ENCODE peak calls at places on chromosomes 13 and 19, in seven cellular contexts. V is stomach; Z is CD8-positive, alpha-beta T cell; S is heart left ventricle; O is CD4-positive, alpha-beta T cell; U is endothelial cell; H is H9. N is an unnamed sample.

GRCh38 chr13:50123002-50123401 is 107.8 kb downstream of the KCNRG start:
- DNase-seq in O (no peak), Z (no peak), S (no peak), U (no peak), V (no peak), H (no peak), N (no peak)

GRCh38 chr19:1026189-1027019 is at the start of gene CNN2:
- DNase-seq in U (peak; percentile 84), H (peak; percentile 87), V (peak; percentile 88), Z (peak; percentile 63), S (peak; percentile 90), O (peak; percentile 54), N (peak; percentile 38)

GRCh38 chr13:94992277-94992989 is 280.1 kb upstream of the SOX21 start:
- DNase-seq in V (no peak), H (no peak), U (no peak), O (no peak), S (no peak), Z (no peak), N (no peak)

GRCh38 chr13:75263741-75264407 is 218.1 kb downstream of the TBC1D4 start:
- DNase-seq in U (no peak), S (no peak), O (no peak), Z (no peak), V (no peak), H (no peak), N (no peak)

GRCh38 chr13:50942630-50943311 is 33.2 kb downstream of the RNASEH2B start:
- DNase-seq in O (no peak), V (no peak), U (no peak), S (no peak), H (no peak), Z (no peak), N (no peak)

GRCh38 chr13:48641404-48641803 is 12.3 kb upstream of the CYSLTR2 start:
- DNase-seq in S (no peak), H (no peak), Z (no peak), U (no peak), O (no peak), V (no peak), N (no peak)

GRCh38 chr13:106274551-106275208 is 260.8 kb downstream of the EFNB2 start:
- DNase-seq in U (no peak), S (no peak), Z (no peak), H (no peak), V (no peak), O (no peak), N (peak; percentile 53)

GRCh38 chr19:377801-378581 is 31.0 kb downstream of the C2CD4C start:
- DNase-seq in V (no peak), H (no peak), S (peak; percentile 57), U (no peak), Z (no peak), O (no peak), N (peak; percentile 22)

GRCh38 chr19:18629166-18630088 is 7.4 kb upstream of the KLHL26 start:
- DNase-seq in V (no peak), H (no peak), O (no peak), U (no peak), Z (no peak), S (no peak), N (no peak)

GRCh38 chr19:47494729-47495128 is 10.7 kb upstream of the KPTN start:
- DNase-seq in H (no peak), U (no peak), O (no peak), V (no peak), Z (no peak), S (peak; percentile 46), N (no peak)

GRCh38 chr19:11942843-11943108 is 17.9 kb downstream of the ZNF700 start:
- DNase-seq in H (no peak), O (no peak), S (no peak), U (no peak), Z (no peak), V (no peak), N (no peak)

GRCh38 chr19:28705008-28705407 is 507.9 kb downstream of the UQCRFS1 start:
- DNase-seq in V (no peak), S (no peak), Z (no peak), H (no peak), U (no peak), O (no peak), N (peak; percentile 63)

GRCh38 chr19:17337675-17338439 is 504 bp downstream of the GTPBP3 start:
- DNase-seq in Z (no peak), H (no peak), O (peak; percentile 21), U (no peak), V (no peak), S (no peak), N (peak; percentile 4)

GRCh38 chr13:42272115-42272756 is at the start of gene AKAP11:
- DNase-seq in V (peak; percentile 45), O (peak; percentile 33), S (no peak), U (peak; percentile 61), Z (peak; percentile 24), H (no peak), N (no peak)

GRCh38 chr13:49733181-49733951 is 42.1 kb upstream of the EBPL start:
- DNase-seq in H (no peak), V (no peak), Z (no peak), S (no peak), O (no peak), U (no peak), N (peak; percentile 56)

GRCh38 chr19:51272183-51272817 is 21.4 kb downstream of the SIGLECL1 start:
- DNase-seq in U (no peak), H (no peak), O (no peak), V (no peak), Z (no peak), S (no peak), N (no peak)

DNA sequence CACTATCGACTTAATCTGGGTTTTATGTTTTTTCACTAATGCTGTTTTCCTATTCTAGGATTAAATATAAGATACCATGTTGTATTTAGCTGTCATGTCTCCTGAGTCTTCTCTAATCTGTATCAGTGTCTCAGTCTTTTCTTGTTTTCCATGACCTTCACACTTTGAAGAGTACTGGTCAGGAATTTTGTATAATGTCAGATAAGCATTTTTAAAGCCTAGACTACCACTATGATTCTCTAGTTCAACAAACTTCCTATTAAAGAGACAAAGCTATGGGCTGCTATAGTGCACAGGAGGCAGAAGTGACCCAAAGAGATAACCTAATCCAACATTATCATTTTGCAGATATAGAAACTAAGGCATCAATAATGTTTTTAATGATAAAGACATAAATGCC is 63.0 kb upstream of the ZDHHC20 start:
- DNase-seq in S (no peak), H (no peak), O (no peak), Z (no peak), U (no peak), V (no peak), N (no peak)
- TF ChIP-seq CTCF in S (no peak), H (no peak), O (no peak), Z (no peak), U (no peak), V (no peak), N (no peak)

DNA sequence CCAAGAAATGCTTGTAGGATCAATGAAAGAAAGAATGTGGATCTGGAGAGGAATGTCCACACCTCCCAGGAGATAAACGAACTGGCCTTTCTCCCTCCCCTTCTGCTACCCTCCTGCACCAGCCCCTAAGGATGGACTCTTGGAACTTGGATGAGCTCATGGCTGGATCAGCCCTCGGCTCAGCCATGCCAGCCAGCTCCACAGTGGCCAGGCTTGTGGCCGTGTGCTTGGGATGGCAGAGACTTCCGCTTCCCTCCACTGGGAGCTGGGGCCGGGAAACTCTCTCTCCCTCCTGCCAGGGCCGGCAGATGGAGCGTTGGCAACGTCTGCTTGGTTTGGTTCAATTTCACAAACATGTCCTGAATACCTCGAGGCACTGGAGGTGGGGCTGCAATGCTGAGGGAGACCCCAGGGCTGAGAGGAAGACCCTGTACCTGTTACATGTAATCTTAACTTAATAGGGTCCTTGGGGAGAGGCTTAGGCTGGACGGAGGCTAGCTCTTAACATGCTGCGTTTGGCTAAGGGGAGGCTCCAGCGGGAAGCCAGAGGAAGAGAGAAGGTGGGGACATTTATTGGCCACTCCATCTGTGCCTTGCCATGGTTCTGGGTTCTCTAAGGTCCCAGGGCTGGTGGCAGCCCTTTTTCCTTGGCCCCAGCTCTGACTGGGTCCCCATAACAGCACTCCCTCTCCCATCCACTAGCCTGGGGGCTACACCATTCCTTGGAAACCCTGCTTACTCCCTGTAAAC is 152.5 kb downstream of the IER2 start:
- DNase-seq in Z (no peak), S (no peak), U (no peak), V (no peak), O (no peak), H (no peak), N (no peak)
- TF ChIP-seq CTCF in Z (no peak), S (no peak), U (no peak), V (no peak), O (no peak), H (no peak), N (no peak)

GRCh38 chr19:15195987-15196682 is 4.7 kb downstream of the NOTCH3 start:
- DNase-seq in H (peak; percentile 95), V (peak; percentile 92), S (no peak), O (no peak), U (no peak), Z (no peak), N (peak; percentile 79)

GRCh38 chr19:15194938-15195337 is 5.9 kb downstream of the NOTCH3 start:
- DNase-seq in Z (no peak), V (no peak), U (no peak), O (no peak), S (no peak), H (no peak), N (peak; percentile 61)

GRCh38 chr19:15196683-15197005 is 4.2 kb downstream of the NOTCH3 start:
- DNase-seq in U (no peak), Z (no peak), O (no peak), S (no peak), V (no peak), H (no peak), N (no peak)

GRCh38 chr19:15197275-15198005 is 3.4 kb downstream of the NOTCH3 start:
- DNase-seq in Z (no peak), O (no peak), U (no peak), V (no peak), H (no peak), S (no peak), N (no peak)

DNA sequence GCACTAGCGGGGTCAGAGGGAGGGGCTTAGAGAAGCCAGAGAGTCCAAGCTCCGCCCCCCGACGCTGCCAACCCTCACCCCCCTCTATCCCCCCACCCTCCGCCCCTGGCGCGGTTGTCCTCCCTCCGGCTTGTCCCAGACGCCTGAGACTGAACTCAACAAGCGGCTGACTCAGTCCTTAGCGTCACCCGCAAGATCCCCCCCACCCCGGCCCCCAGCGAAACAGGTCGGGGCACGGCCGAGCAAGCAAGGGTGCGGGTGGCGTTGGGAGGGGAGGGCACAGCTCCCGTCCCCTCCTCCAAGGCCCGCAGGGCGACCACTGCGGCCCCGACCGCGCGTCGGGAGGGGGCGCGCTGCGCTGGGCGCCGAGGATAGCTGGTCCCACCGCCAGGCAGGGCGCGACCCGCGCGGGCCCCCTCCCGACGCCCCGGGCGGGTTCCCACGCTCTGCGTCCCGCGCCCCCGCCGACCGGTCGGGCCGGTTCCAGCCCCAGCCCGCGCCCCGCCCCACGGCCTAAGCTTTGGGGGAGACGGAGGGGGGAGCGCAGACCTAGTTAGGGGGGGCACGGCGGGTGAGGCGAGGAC is 5.3 kb downstream of the NOTCH3 start:
- DNase-seq in S (peak; percentile 78), O (no peak), U (peak; percentile 47), H (peak; percentile 85), V (peak; percentile 56), Z (no peak), N (peak; percentile 84)
- TF ChIP-seq CTCF in S (no peak), O (no peak), U (no peak), H (peak; percentile 36), V (no peak), Z (no peak), N (peak; percentile 36)

DNA sequence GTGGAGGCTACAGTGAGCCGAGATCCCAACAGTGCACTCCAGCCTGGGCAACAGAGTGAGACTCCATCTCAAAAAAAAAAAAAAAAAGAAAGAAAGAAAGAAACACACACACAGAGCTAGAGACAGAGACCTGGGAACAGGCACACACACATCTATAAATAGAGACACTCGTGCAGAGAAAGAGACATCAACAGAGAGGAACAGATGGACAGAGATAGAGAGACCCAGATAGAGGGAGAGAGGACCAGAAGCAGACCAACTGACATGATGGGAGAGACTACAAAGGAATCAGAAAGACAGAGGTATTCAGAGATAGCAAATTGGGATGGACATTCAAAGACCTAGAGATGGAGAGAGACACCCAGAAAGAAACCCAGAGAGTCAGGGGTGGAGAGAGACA is 2.1 kb upstream of the CA11 start:
- DNase-seq in S (no peak), V (no peak), U (no peak), O (no peak), Z (no peak), H (no peak), N (no peak)
- TF ChIP-seq CTCF in S (no peak), V (no peak), U (no peak), O (no peak), Z (no peak), H (no peak), N (no peak)

N was measured in bronchial epithelial cell.